ENCODE peak calls at places on chromosomes 4 and X, in six cellular contexts. X is GM23338, B is K562, R is endothelial cell of umbilical vein, V is Panc1, M is stomach. W is an unnamed sample.
A peak's percentile ranks its signal among the peaks of the same experiment; 100 is the strongest.

GRCh38 chr4:138275946-138276621 is 33.9 kb upstream of the SLC7A11 start:
- DNase-seq in X (no peak), B (no peak), R (peak; percentile 83), V (no peak), M (no peak), W (no peak)

GRCh38 chrX:50202539-50202938 is 1.7 kb upstream of the AKAP4 start:
- DNase-seq in X (no peak), B (no peak), R (peak; percentile 15), V (no peak), M (no peak), W (no peak)

GRCh38 chrX:76279007-76279406 is 106.1 kb downstream of the PBDC1 start:
- DNase-seq in X (peak; percentile 69), B (peak; percentile 44), R (peak; percentile 40), V (peak; percentile 41), M (peak; percentile 39), W (peak; percentile 45)

GRCh38 chr4:1414831-1415680 is 8.8 kb upstream of the NKX1-1 start:
- DNase-seq in X (peak; percentile 65), B (peak; percentile 63), R (no peak), V (no peak), M (peak; percentile 21), W (no peak)

GRCh38 chrX:112863850-112864249 is 23.2 kb upstream of the AMOT start:
- DNase-seq in X (no peak), B (no peak), R (no peak), V (no peak), M (no peak), W (no peak)

GRCh38 chrX:114611018-114611619 is 27.2 kb downstream of the HTR2C start:
- DNase-seq in X (peak; percentile 68), B (peak; percentile 53), R (peak; percentile 31), V (peak; percentile 28), M (peak; percentile 32), W (peak; percentile 6)

GRCh38 chrX:119654112-119654531 is 38.8 kb downstream of the SEPTIN6 start:
- DNase-seq in X (peak; percentile 35), B (no peak), R (no peak), V (no peak), M (no peak), W (no peak)

GRCh38 chrX:41192880-41193279 is 107.6 kb downstream of the USP9X start:
- DNase-seq in X (no peak), B (no peak), R (no peak), V (no peak), M (no peak), W (no peak)

GRCh38 chr4:138037716-138038115 is 204.4 kb downstream of the SLC7A11 start:
- DNase-seq in X (peak; percentile 17), B (no peak), R (no peak), V (no peak), M (no peak), W (no peak)

GRCh38 chrX:112094729-112095128 is 12.2 kb upstream of the TRPC5 start:
- DNase-seq in X (no peak), B (no peak), R (no peak), V (no peak), M (no peak), W (no peak)

GRCh38 chrX:103919336-103919682 is 43.1 kb upstream of the TMSB15B start:
- DNase-seq in X (no peak), B (no peak), R (no peak), V (no peak), M (no peak), W (no peak)

DNA sequence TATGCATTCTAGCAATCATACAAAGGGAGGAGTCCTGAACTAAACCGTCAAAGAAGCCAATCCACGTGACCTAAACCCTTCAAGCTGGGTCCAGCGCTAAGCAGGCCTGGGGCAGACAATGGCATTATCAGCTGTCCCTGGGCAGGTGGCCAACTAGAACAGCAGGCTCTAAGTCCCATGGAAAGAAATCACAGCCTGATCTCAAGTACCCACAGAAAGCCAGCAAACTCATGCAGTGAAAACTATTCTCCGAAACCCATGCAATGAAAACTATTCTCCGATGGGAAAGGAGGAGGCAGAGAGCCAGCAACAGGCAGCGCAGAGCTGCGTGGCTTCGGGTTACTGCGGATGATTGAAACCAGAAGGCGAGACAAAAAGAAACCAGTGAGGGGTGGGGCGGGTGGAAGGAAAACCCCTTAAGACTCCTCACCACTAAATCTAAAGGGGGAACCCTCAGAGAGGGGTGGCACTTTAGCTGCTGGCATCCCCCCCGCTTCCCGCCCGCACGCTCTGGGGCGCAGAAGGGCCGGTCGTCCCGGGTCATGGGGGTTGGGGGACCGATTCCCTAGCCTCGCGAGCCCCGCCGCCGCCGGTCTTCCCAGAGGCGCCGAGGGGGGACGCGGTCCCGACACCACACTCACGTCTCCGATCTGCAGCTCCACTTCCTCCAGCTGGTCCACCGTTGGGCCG is 567 bp downstream of the C4orf46 start:
- DNase-seq in X (peak; percentile 78), B (peak; percentile 73), R (peak; percentile 87), V (peak; percentile 13), M (peak; percentile 76), W (peak; percentile 42)
- TF ChIP-seq POLR2AphosphoS5 in X (no peak), B (no peak), R (no peak), V (no peak), M (peak; percentile 48), W (no peak)

GRCh38 chrX:56026816-56027215 is 205.3 kb upstream of the KLF8 start:
- DNase-seq in X (no peak), B (no peak), R (no peak), V (no peak), M (no peak), W (no peak)

GRCh38 chrX:56033495-56034180 is 198.5 kb upstream of the KLF8 start:
- DNase-seq in X (no peak), B (no peak), R (no peak), V (no peak), M (no peak), W (no peak)

GRCh38 chrX:56029691-56030090 is 202.5 kb upstream of the KLF8 start:
- DNase-seq in X (no peak), B (no peak), R (no peak), V (no peak), M (no peak), W (no peak)

GRCh38 chrX:56029188-56029587 is 203.0 kb upstream of the KLF8 start:
- DNase-seq in X (no peak), B (no peak), R (no peak), V (no peak), M (no peak), W (no peak)

DNA sequence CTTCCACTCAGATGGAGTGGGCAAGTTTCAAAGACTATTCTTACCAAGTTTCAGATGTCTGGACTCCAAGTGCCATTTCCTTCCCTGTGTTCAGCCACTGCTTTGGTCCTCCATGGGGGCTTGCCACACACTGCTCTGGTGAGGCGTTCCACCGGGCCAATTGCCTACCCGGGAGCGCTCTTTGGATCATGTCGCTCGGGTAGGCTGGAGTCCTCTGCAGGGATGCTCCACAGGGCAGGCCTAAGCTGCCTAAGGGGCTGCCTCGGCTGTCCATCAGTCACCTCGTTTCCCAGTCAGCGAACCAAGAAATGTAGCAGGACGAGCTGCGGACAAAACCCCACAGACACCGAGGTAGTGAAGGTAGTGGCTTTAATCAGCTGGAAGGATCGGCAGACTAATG is 200.7 kb upstream of the KLF8 start:
- DNase-seq in X (no peak), B (no peak), R (no peak), V (no peak), M (no peak), W (no peak)
- H3K27ac ChIP-seq in X (no peak overlapping the region), B (no peak overlapping the region), R (no peak overlapping the region), V (no peak overlapping the region), M (no peak overlapping the region), W (no peak overlapping the region)

GRCh38 chr4:150514709-150515108 is 67.2 kb upstream of the MAB21L2 start:
- DNase-seq in X (no peak), B (no peak), R (no peak), V (no peak), M (no peak), W (no peak)
- TF ChIP-seq POLR2AphosphoS5 in X (no peak), B (no peak), R (no peak), V (no peak), M (no peak), W (no peak)

GRCh38 chrX:56783450-56783831 is 54.4 kb downstream of the NBDY start:
- DNase-seq in X (peak; percentile 8), B (peak; percentile 17), R (no peak), V (no peak), M (peak; percentile 77), W (no peak)
- H3K27ac ChIP-seq in X (no peak overlapping the region), B (no peak overlapping the region), R (no peak overlapping the region), V (no peak overlapping the region), M (no peak overlapping the region), W (no peak overlapping the region)

DNA sequence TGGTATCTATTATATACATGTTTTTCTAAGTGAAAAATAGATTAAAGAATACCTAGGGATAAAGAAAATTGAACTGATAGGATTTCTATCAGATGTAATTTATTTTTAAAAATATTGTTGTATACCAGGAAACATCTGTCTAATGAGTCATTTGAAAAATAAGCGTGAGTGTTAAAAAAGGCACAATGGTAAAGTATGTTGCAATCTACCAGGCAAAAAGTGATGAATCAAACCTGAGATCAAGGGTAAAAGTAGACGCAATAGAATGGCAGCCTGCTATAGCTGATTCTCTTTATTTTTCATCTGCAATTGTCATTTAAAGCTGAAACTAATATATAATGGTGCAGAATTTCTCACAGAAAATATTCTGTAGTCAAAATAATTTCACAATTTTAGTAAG is 1119.6 kb downstream of the PCDH18 start:
- DNase-seq in X (no peak), B (no peak), R (peak; percentile 87), V (no peak), M (no peak), W (no peak)
- TF ChIP-seq POLR2AphosphoS5 in X (no peak), B (no peak), R (no peak), V (no peak), M (no peak), W (no peak)

DNA sequence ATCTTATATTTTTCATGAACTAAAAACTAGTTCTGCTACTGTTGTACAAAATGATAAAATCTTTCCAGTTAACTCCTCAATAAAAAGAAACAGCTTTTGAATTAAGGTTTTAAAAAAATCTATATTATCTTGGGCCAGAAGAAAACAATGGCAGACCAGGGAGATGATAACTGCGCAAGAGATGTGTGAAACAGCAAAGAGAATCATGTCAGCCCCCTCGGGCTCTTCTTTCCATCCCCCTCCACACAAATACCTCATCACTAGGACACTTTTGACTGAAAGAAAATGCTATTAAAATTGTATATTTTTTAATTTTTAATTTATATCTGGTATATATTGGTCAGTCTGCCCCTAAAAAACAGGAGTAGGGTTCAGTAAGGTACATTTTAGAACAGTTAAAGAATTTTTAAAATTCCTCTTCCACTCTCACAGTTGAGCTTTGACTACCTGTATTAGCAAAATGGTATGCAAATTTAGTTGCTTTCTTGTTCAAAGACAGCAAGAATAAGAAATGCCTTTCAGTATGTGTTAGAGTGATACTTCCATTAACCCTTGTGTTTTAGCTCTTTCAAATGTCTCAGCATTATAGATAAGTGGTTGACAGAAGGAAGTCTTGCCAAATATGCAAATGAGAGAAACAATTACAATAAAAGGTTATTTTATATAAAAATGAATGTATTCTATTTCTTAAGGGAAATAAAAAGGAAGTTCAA is 36.4 kb upstream of the LCORL start:
- DNase-seq in X (no peak), B (no peak), R (no peak), V (no peak), M (no peak), W (no peak)
- H3K27ac ChIP-seq in X (no peak overlapping the region), B (no peak overlapping the region), R (no peak overlapping the region), V (no peak overlapping the region), M (no peak overlapping the region), W (no peak overlapping the region)

DNA sequence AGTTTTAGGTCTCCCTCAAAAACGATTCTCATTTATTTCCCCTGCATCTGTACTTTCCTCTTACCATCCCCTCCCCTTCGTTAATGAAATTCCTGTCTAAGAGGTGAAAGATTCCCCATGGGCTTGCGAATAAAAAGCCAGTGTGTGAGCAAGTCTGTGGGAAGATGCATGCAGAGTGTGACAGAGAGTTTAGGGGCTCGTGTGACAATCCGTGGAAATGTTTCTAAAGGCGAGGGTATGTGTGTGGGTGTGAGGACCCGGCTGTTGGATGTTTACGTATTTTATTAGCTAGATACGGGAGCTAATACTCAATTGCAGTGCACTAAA is 716 bp upstream of the HOPX start:
- DNase-seq in X (no peak), B (no peak), R (no peak), V (no peak), M (no peak), W (no peak)
- TF ChIP-seq POLR2AphosphoS5 in X (no peak), B (no peak), R (no peak), V (no peak), M (no peak), W (no peak)

W was measured in SK-N-MC.